ENCODE peak calls at places on chromosomes 13 and 19, in nine cellular contexts. V, Y, Z, W, O, B, D, E and G are unnamed samples.

GRCh38 chr13:41054212-41054877 is 7.0 kb upstream of the WBP4 start:
- DNase-seq in D (peak; percentile 26), B (peak; percentile 55), W (peak; percentile 71), E (no peak), O (no peak), Z (no peak), V (no peak), Y (peak; percentile 47), G (peak; percentile 40)

GRCh38 chr13:104014803-104015645 is 948.8 kb upstream of the SLC10A2 start:
- DNase-seq in O (no peak), W (peak; percentile 76), B (no peak), Y (no peak), E (no peak), D (no peak), Z (no peak), V (no peak), G (no peak)

GRCh38 chr19:37251308-37252229 is 33.6 kb downstream of the ZNF383 start:
- DNase-seq in Z (no peak), O (peak; percentile 56), V (no peak), D (peak; percentile 75), W (peak; percentile 99), Y (peak; percentile 99), B (no peak), E (peak; percentile 89), G (peak; percentile 4)

GRCh38 chr13:48159436-48160225 is 64.7 kb upstream of the MED4 start:
- DNase-seq in Z (no peak), W (no peak), D (no peak), Y (no peak), E (no peak), O (no peak), V (no peak), B (peak; percentile 87), G (no peak)

GRCh38 chr13:104357174-104357573 is 1291.0 kb upstream of the SLC10A2 start:
- DNase-seq in V (no peak), E (no peak), Z (no peak), W (no peak), O (no peak), B (no peak), D (no peak), Y (no peak), G (no peak)

GRCh38 chr13:98648141-98648540 is 71.2 kb upstream of the STK24 start:
- DNase-seq in B (no peak), W (no peak), O (no peak), V (no peak), E (no peak), Y (no peak), Z (no peak), D (no peak), G (no peak)

GRCh38 chr19:51129716-51130115 is 5.0 kb downstream of the SIGLEC9 start:
- DNase-seq in Y (no peak), W (no peak), V (no peak), Z (no peak), O (no peak), D (no peak), E (no peak), B (no peak), G (no peak)

GRCh38 chr13:95301135-95301946 is at the start of gene ABCC4:
- DNase-seq in O (peak; percentile 24), Y (no peak), W (peak; percentile 68), E (no peak), B (peak; percentile 58), V (peak; percentile 36), Z (peak; percentile 33), D (peak; percentile 17), G (peak; percentile 19)

GRCh38 chr19:33809960-33810359 is 13.3 kb downstream of the KCTD15 start:
- DNase-seq in O (no peak), B (no peak), D (no peak), W (peak; percentile 45), E (no peak), V (no peak), Y (no peak), Z (no peak), G (no peak)

GRCh38 chr13:101258071-101258470 is 158.2 kb downstream of the NALCN start:
- DNase-seq in B (no peak), Z (no peak), D (no peak), O (no peak), E (no peak), W (peak; percentile 70), V (no peak), Y (no peak), G (no peak)

GRCh38 chr19:34225659-34226015 is 28.7 kb upstream of the GARRE1 start:
- DNase-seq in V (no peak), E (no peak), D (no peak), B (no peak), Z (no peak), W (peak; percentile 63), O (no peak), Y (no peak), G (no peak)

GRCh38 chr19:5691205-5691929 is 1.3 kb downstream of the RPL36 start:
- DNase-seq in Z (peak; percentile 11), V (no peak), O (no peak), D (peak; percentile 68), Y (no peak), E (peak; percentile 68), W (peak; percentile 73), B (peak; percentile 27), G (no peak)

GRCh38 chr19:39913682-39914333 is 20.6 kb downstream of the FCGBP start:
- DNase-seq in D (no peak), W (no peak), O (no peak), V (no peak), E (no peak), B (no peak), Z (no peak), Y (no peak), G (no peak)